ENCODE peak calls at places on chromosomes 1 and 21, in five cellular contexts. Y is GM23248, M is endodermal cell, P is endothelial cell of umbilical vein, N is astrocyte. I is an unnamed sample.

GRCh38 chr21:41008971-41009370 is 159.0 kb upstream of the BACE2 start:
- DNase-seq in Y (no peak), M (no peak), P (no peak), N (no peak), I (no peak)

GRCh38 chr1:35573198-35573775 is at the start of gene TFAP2E:
- DNase-seq in Y (peak; percentile 72), M (peak; percentile 83), P (peak; percentile 36), N (no peak), I (no peak)

GRCh38 chr1:10835423-10836421 is 39.3 kb upstream of the CASZ1 start:
- DNase-seq in Y (peak; percentile 57), M (peak; percentile 98), P (peak; percentile 54), N (peak; percentile 32), I (peak; percentile 83)

GRCh38 chr1:92446546-92446945 is 40.2 kb downstream of the GFI1 start:
- DNase-seq in Y (peak; percentile 39), M (peak; percentile 61), P (no peak), N (peak; percentile 76), I (no peak)

GRCh38 chr1:57889686-57890360 is 466.0 kb upstream of the DAB1 start:
- DNase-seq in Y (peak; percentile 42), M (no peak), P (no peak), N (peak; percentile 78), I (no peak)

GRCh38 chr1:27773732-27774445 is 870 bp downstream of the STX12 start:
- DNase-seq in Y (peak; percentile 60), M (no peak), P (peak; percentile 75), N (peak; percentile 43), I (no peak)

GRCh38 chr1:204889681-204890373 is 19.2 kb downstream of the NFASC start:
- DNase-seq in Y (peak; percentile 17), M (no peak), P (no peak), N (no peak), I (no peak)

GRCh38 chr1:76867342-76868130 is at the start of gene ST6GALNAC5:
- DNase-seq in Y (peak; percentile 66), M (peak; percentile 77), P (peak; percentile 7), N (no peak), I (peak; percentile 67)

GRCh38 chr1:197435224-197435623 is 167.2 kb downstream of the CRB1 start:
- DNase-seq in Y (no peak), M (no peak), P (no peak), N (no peak), I (no peak)

GRCh38 chr1:209041936-209042335 is 541.6 kb upstream of the CAMK1G start:
- DNase-seq in Y (peak; percentile 29), M (no peak), P (no peak), N (no peak), I (no peak)

GRCh38 chr1:199279872-199280649 is 641.2 kb downstream of the PTPRC start:
- DNase-seq in Y (peak; percentile 86), M (no peak), P (no peak), N (no peak), I (no peak)

GRCh38 chr1:17128361-17128760 is 9.1 kb upstream of the PADI2 start:
- DNase-seq in Y (peak; percentile 91), M (no peak), P (peak; percentile 96), N (peak; percentile 99), I (no peak)

GRCh38 chr1:44489481-44489880 is 84.4 kb downstream of the RNF220 start:
- DNase-seq in Y (peak; percentile 29), M (no peak), P (no peak), N (peak; percentile 64), I (no peak)

GRCh38 chr21:37087188-37087587 is 14.1 kb downstream of the TTC3 start:
- DNase-seq in Y (peak; percentile 81), M (no peak), P (peak; percentile 31), N (peak; percentile 63), I (no peak)

GRCh38 chr1:184974086-184974836 is at the start of gene NIBAN1:
- DNase-seq in Y (peak; percentile 80), M (peak; percentile 88), P (peak; percentile 20), N (peak; percentile 9), I (peak; percentile 63)

GRCh38 chr1:227889047-227889862 is 58.5 kb downstream of the WNT9A start:
- DNase-seq in Y (no peak), M (peak; percentile 78), P (no peak), N (no peak), I (no peak)

GRCh38 chr1:188489336-188490112 is 1660.8 kb downstream of the PLA2G4A start:
- DNase-seq in Y (peak; percentile 4), M (peak; percentile 48), P (peak; percentile 29), N (peak; percentile 29), I (peak; percentile 5)

GRCh38 chr1:58660105-58660504 is 39.8 kb downstream of the MYSM1 start:
- DNase-seq in Y (no peak), M (no peak), P (no peak), N (no peak), I (no peak)

GRCh38 chr21:42846221-42846620 is 33.1 kb downstream of the WDR4 start:
- DNase-seq in Y (no peak), M (no peak), P (no peak), N (no peak), I (no peak)

GRCh38 chr1:192805832-192806323 is 3.0 kb upstream of the RGS2 start:
- DNase-seq in Y (peak; percentile 93), M (no peak), P (peak; percentile 88), N (peak; percentile 92), I (no peak)

GRCh38 chr1:167043752-167044488 is 46.3 kb downstream of the GPA33 start:
- DNase-seq in Y (peak; percentile 55), M (peak; percentile 66), P (no peak), N (peak; percentile 43), I (no peak)

GRCh38 chr1:202644219-202645096 is 65.8 kb downstream of the SYT2 start:
- DNase-seq in Y (no peak), M (peak; percentile 66), P (no peak), N (no peak), I (no peak)

GRCh38 chr1:221716713-221717490 is 25.0 kb downstream of the DUSP10 start:
- DNase-seq in Y (no peak), M (peak; percentile 61), P (no peak), N (no peak), I (no peak)

GRCh38 chr1:8604041-8604942 is 213.1 kb downstream of the RERE start:
- DNase-seq in Y (no peak), M (no peak), P (no peak), N (no peak), I (no peak)

GRCh38 chr1:44636711-44637589 is 37.3 kb downstream of the TMEM53 start:
- DNase-seq in Y (no peak), M (no peak), P (no peak), N (no peak), I (no peak)

GRCh38 chr1:12314328-12314903 is 84.6 kb downstream of the VPS13D start:
- DNase-seq in Y (peak; percentile 56), M (no peak), P (peak; percentile 42), N (peak; percentile 27), I (no peak)

GRCh38 chr1:29569971-29570634 is 333.8 kb downstream of the PTPRU start:
- DNase-seq in Y (peak; percentile 97), M (no peak), P (no peak), N (peak; percentile 99), I (no peak)

GRCh38 chr1:67053535-67053784 is 488 bp downstream of the SLC35D1 start:
- DNase-seq in Y (peak; percentile 84), M (no peak), P (no peak), N (no peak), I (no peak)

GRCh38 chr1:69982992-69983391 is 222.4 kb downstream of the LRRC40 start:
- DNase-seq in Y (peak; percentile 95), M (no peak), P (peak; percentile 39), N (peak; percentile 48), I (no peak)

GRCh38 chr1:155715777-155716176 is 26.9 kb downstream of the DAP3 start:
- DNase-seq in Y (no peak), M (no peak), P (no peak), N (no peak), I (no peak)

GRCh38 chr1:212930986-212931678 is 19.2 kb upstream of the VASH2 start:
- DNase-seq in Y (no peak), M (peak; percentile 26), P (no peak), N (no peak), I (no peak)

GRCh38 chr1:53145619-53145941 is 3.1 kb upstream of the SLC1A7 start:
- DNase-seq in Y (no peak), M (no peak), P (no peak), N (no peak), I (no peak)
- H3K9ac ChIP-seq in Y (peak overlapping the region; percentile 64), M (no peak overlapping the region), P (no peak overlapping the region), N (peak overlapping the region; percentile 69), I (no peak overlapping the region)

GRCh38 chr1:2537785-2538115 is 7.7 kb upstream of the HES5 start:
- DNase-seq in Y (no peak), M (no peak), P (no peak), N (no peak), I (no peak)
- H3K27me3 ChIP-seq in Y (no peaks in the 10 kb centered on the region), M (peaks cover 60% of the 10 kb centered on the region), P (peaks cover 1% of the 10 kb centered on the region), N (peaks cover 2% of the 10 kb centered on the region), I (peaks cover 67% of the 10 kb centered on the region)

DNA sequence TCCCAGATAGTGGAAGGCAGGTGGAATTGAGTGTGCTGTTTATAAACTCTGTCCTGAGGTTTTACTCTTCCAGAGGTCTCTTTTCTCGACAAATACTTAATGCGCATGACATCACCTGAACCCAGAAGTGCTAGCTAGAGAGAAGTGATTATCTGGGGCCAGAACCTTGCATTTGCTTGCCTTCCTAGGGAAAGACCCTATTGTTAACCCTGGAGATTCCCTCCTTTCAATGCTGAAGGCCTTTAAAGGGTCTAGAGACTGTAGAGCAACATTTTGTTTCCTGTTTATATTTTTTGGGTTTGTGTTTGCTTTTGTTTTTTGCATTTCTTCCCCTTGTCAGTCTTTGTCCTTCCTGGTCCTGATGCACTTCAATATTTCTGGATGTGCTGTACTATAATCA is 36.2 kb downstream of the ATP2B4 start:
- DNase-seq in Y (no peak), M (no peak), P (no peak), N (no peak), I (no peak)
- H3K9ac ChIP-seq in Y (peak overlapping the region; percentile 67), M (no peak overlapping the region), P (no peak overlapping the region), N (peak overlapping the region; percentile 80), I (no peak overlapping the region)

DNA sequence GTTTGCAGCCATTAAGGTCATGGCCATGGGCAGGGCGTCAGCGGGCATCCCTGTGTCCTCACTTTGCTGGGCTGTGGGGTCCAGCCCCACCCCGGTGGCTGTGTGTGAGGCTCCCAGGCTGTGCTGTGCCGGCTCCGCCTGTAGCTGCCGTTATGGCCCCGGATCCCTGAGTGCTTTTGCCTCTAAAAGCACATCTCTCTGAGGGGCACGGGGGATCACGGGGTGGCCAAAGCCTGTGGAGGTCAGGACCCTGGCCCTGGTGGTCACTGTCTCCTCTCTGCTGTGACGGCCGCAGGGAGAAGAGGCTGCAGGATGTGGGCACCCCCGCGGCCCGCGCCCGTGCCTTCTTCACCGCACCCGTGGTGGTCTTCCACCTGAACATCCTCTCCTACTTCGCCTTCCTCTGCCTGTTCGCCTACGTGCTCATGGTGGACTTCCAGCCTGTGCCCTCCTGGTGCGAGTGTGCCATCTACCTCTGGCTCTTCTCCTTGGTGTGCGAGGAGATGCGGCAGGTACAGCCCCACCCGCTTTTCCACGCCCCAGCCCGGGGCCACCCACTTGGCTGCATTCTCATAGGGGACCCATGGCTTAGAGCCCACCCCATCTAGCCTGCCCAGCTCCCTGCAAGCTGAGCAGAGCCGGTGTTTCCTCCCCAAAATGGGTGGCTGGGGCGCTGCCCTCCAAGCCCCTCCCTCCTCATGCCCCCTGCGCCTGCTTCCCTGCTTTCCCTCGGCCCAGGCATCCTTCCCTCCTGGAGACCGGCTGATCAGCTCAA is 48.2 kb downstream of the TRPM2 start:
- DNase-seq in Y (no peak), M (no peak), P (no peak), N (no peak), I (no peak)
- H3K27me3 ChIP-seq in Y (no peaks in the 10 kb centered on the region), M (no peaks in the 10 kb centered on the region), P (no peaks in the 10 kb centered on the region), N (no peaks in the 10 kb centered on the region), I (no peaks in the 10 kb centered on the region)